ENCODE peak calls at places on chromosomes 3 and 15, in eight cellular contexts. G, W, A, L, Q, U, B and R are unnamed samples. For H3K4me1, the result is how much of the 10 kb centered on the place peaks cover.

GRCh38 chr3:194084284-194084683 is 51.7 kb upstream of the HES1 start:
- DNase-seq in L (no peak), U (no peak), W (no peak), A (no peak), B (no peak), G (no peak), Q (peak), R (no peak)

GRCh38 chr15:91471410-91471993 is 371.4 kb downstream of the SV2B start:
- DNase-seq in B (no peak), U (no peak), W (no peak), L (no peak), Q (no peak), G (no peak), A (no peak), R (peak)

GRCh38 chr3:17969985-17970568 is 227.6 kb upstream of the TBC1D5 start:
- DNase-seq in A (no peak), L (no peak), B (no peak), G (no peak), Q (no peak), W (no peak), U (no peak), R (no peak)

GRCh38 chr3:181239456-181239855 is 249.9 kb upstream of the DNAJC19 start:
- DNase-seq in Q (no peak), W (no peak), U (no peak), L (no peak), A (no peak), G (no peak), B (no peak), R (no peak)

GRCh38 chr3:115804722-115805121 is 181.4 kb downstream of the GAP43 start:
- DNase-seq in B (no peak), G (peak), U (no peak), Q (no peak), L (no peak), W (no peak), A (peak), R (no peak)

GRCh38 chr3:120129718-120130117 is 35.5 kb upstream of the GSK3B start:
- DNase-seq in U (no peak), B (no peak), A (peak), W (no peak), G (no peak), L (no peak), Q (no peak), R (no peak)

GRCh38 chr15:95401586-95401985 is 928.9 kb upstream of the NR2F2 start:
- DNase-seq in B (no peak), A (no peak), L (no peak), Q (no peak), U (no peak), W (no peak), G (no peak), R (no peak)

GRCh38 chr3:122245513-122246174 is 62.2 kb downstream of the CASR start:
- DNase-seq in W (no peak), A (peak), G (peak), B (no peak), U (no peak), Q (peak), L (no peak), R (no peak)

GRCh38 chr3:67809370-67809935 is 155.0 kb upstream of the SUCLG2 start:
- DNase-seq in G (no peak), W (no peak), L (no peak), A (no peak), Q (no peak), B (no peak), U (no peak), R (no peak)

GRCh38 chr15:86082619-86083377 is 3.1 kb downstream of the AGBL1 start:
- DNase-seq in G (no peak), A (no peak), W (no peak), U (no peak), L (no peak), Q (no peak), B (no peak), R (no peak)

GRCh38 chr3:56673781-56674457 is 9.1 kb downstream of the TASOR start:
- DNase-seq in A (no peak), W (no peak), U (no peak), Q (no peak), L (no peak), G (peak), B (no peak), R (no peak)

GRCh38 chr15:39594056-39594763 is 13.3 kb downstream of the THBS1 start:
- DNase-seq in A (peak), G (peak), L (no peak), U (no peak), Q (no peak), W (no peak), B (peak), R (no peak)

GRCh38 chr3:54185740-54186139 is 63.4 kb downstream of the CACNA2D3 start:
- DNase-seq in W (no peak), Q (no peak), L (no peak), A (no peak), G (no peak), B (no peak), U (no peak), R (no peak)

GRCh38 chr3:183635431-183636220 is at the start of gene KLHL24:
- DNase-seq in B (peak), G (peak), W (peak), A (peak), Q (peak), L (peak), U (peak), R (peak)

DNA sequence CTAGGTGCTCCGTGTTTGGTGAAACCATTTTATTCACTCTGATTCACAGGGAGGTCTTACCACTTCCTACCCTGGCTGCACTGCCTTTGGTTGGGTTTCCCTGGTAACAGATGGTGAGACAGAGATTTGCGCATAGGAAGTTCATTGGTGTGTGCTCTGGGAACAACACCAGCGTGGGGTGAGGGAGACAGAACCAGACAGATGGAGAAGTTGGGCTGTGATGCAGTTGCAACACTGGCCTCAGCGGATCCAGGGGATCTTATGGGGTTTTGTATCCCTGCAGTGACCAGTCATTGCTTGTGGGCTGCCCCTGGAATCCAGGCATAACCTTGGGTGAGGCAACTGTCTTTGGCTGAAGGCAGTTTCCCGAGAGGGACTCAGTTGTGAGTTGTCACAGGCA is 12.5 kb upstream of the IL16 start:
- DNase-seq in W (no peak), G (no peak), U (peak), A (no peak), Q (no peak), L (no peak), B (no peak), R (no peak)
- H3K27ac ChIP-seq in W (no peak), G (no peak), U (peak), A (no peak), Q (no peak), L (no peak), B (no peak), R (peak)

DNA sequence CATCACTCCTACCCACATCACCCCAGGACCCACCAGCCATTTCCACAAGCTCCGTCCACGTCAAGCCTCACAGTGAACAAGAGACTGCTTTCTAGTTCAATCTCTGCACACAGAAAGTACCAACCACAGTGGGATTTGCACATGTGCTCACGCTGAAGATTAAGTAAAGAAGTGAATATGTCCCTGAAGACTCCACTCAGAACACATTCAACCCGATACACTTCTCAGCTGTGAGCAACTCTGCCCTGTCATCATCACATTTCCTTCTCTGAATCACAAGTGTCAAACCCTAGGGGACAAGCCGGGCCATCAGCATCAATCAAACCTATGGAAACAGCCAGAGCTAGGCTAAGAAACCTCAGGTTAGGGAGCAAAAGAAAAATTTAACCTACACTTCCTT is 1.9 kb downstream of the STIMATE start:
- DNase-seq in W (no peak), A (no peak), U (no peak), G (no peak), B (no peak), Q (no peak), L (no peak), R (no peak)
- H3K4me1 ChIP-seq in W (under half), A (under half), U (under half), G (under half), B (under half), Q (under half), L (under half), R (half or more)

DNA sequence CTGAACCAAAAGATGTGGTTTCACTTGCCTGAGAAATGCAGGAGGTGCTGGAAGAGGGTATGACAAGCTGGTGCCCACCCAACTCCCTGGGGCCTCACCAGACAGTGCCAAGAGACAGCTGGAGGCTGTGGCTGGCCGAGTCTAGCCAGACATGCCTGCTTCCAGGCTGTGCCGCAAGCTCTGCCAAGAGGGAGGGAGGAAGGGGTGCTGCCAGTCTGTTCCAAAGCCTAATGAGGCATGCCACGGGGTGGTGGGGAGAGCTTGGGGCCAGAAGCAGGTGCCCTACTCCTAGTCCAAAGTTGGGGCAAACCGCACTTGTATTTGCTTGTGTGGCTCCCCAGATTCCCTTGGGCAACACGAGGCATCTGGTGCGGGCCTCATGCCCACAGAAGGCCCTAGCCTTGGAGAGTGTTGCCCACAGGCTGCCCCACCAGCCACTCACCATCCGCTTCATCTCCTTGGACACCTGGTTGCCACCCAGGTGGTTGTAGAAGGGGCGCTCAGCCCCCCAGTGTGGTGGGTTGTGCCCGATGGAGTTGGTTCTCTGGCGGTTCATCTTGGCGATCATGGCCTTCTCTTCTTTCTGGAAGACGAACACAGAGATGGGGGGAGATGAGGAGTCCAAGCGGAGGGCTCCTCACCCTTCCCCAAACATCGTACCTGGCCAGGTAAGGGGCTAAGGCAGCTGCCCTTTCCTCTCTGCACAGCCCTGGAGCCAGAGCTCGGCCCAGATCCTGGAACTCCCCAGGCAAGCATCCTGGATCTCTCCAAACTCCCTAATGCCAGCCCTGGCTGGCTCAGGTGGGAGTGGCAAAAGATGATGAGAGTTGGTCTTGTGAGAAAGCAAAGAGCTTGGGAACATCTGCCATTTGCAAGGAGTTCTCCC is 123.4 kb downstream of the SEC22A start:
- DNase-seq in B (no peak), G (no peak), L (no peak), Q (no peak), W (peak), A (no peak), U (no peak), R (peak)
- H3K27ac ChIP-seq in B (no peak), G (no peak), L (no peak), Q (no peak), W (no peak), A (no peak), U (peak), R (no peak)

GRCh38 chr15:31304736-31305365 is 21.8 kb upstream of the KLF13 start:
- DNase-seq in B (no peak), A (no peak), L (no peak), Q (no peak), U (peak), G (peak), W (no peak), R (no peak)

GRCh38 chr15:31302778-31303433 is 23.7 kb upstream of the KLF13 start:
- DNase-seq in A (no peak), Q (no peak), G (no peak), B (no peak), U (no peak), L (no peak), W (no peak), R (no peak)

GRCh38 chr15:31304074-31304648 is 22.5 kb upstream of the KLF13 start:
- DNase-seq in B (no peak), G (no peak), L (no peak), Q (no peak), W (no peak), U (peak), A (no peak), R (no peak)

GRCh38 chr15:31302029-31302657 is 24.5 kb upstream of the KLF13 start:
- DNase-seq in U (peak), L (no peak), B (no peak), G (no peak), W (no peak), Q (no peak), A (no peak), R (no peak)

DNA sequence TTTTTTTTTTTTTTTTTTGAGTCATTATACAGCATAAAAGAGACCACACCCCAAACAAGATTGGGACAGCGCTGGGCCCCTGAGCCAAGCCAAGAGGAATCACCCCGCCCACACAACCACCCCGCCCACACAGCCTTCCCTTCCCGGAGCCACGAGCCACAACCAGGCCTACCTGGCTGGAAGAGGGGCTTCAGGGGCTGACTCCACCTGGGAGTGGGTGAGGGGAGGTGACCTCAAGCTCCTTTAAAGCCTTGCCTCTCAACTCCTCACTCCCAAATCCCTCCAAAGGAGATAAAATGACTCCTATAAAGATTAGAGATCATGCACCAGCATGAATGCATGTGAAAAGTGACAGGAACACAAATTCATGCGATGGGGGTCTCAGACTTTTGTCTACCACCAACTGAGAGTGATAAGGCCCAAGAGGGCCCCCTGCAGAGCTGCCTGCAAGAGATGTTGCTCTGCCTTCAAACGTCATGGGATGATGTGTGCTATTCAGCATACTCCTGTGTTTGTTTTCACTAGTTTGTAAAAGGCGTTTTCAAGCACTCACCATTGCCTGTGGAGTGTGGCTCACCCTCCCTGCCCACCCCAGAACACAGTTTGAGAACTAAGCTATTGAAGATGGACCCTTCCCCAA is 23.1 kb upstream of the KLF13 start:
- DNase-seq in U (peak), W (peak), L (peak), Q (no peak), B (no peak), A (no peak), G (no peak), R (peak)
- H3K4me1 ChIP-seq in U (under half), W (under half), L (under half), Q (under half), B (under half), A (under half), G (under half), R (under half)

DNA sequence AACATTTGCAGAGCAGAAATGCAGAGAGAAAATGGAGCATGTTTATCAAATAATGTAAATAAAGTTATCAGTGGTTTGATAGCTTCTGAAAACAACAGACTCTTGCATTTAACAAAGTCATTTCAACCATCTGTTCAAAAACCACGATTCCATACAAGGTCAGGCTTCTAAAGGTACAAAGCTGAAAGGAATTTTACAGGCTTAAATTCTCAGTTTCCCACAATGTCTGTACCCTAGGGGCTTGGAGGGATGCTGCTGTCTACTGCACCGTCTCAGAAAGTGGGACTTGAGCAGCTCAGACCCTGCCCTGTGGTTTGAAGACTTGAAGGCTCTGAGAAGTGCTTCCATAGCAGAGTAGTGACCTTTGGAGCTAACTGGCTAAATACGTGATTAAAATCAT is 30.4 kb upstream of the TM4SF1 start:
- DNase-seq in W (no peak), Q (no peak), B (no peak), U (no peak), L (no peak), G (peak), A (no peak), R (no peak)
- H3K27ac ChIP-seq in W (no peak), Q (no peak), B (no peak), U (no peak), L (no peak), G (no peak), A (no peak), R (no peak)

DNA sequence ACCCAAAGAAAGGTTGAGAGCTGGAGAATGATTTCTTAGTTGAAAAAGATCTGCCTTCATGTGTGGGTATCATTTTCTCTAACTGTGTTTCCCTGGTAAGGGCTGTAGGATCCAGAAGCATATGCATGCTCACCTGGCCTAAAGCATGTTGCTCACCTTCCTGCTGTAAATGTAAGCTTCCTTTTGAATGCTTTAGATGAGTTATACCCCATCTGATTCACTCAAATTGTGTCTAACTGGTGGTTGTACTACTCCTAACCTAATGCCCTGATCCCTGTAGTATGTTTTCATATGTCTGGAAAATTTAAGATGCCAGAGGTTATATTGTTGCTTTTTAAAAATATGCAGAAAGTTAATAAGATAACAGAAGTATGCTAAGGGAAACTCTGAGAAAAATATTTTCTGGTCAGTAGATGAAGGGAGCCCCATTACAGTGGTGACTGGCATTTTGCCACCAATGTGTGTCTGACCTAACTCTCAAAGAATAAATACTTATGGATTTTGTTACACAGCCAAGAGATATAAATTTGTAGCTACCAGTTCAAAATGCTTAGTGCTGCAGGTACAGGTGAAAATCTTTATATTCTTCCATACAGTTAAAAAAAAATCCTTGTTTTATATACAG is 7.7 kb downstream of the FILIP1L start:
- DNase-seq in A (peak), G (peak), W (no peak), U (no peak), L (no peak), Q (no peak), B (no peak), R (no peak)
- H3K4me1 ChIP-seq in A (half or more), G (under half), W (under half), U (under half), L (under half), Q (under half), B (under half), R (under half)

DNA sequence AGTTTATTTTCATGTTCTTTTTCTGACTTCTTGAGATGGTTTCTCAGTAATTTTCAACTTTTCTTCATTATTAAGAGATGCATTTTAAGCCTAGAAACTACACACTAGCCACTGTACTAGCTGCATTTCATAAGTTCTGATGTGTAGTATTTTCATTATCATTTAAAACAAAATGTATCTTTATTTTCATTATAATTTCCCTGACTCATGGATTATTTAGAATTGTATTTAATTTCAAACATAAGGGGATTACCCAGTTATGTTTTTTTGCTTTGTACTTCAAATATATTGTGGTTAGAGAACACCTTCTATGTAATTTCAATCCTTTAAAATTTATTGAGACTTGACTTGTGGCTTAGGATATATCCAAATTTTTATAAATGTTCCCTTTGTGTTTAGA is 44.5 kb downstream of the STT3B start:
- DNase-seq in A (no peak), Q (no peak), W (no peak), U (no peak), B (no peak), L (no peak), G (no peak), R (no peak)
- H3K27ac ChIP-seq in A (no peak), Q (no peak), W (no peak), U (no peak), B (no peak), L (no peak), G (no peak), R (no peak)